ENCODE peak calls at places on chromosomes 2 and 18, in eight cellular contexts. T is mucosa of descending colon; Z is activated naive CD4-positive, alpha-beta T cell treated with anti-CD3 and anti-CD28 coated beads, Interleukin-2, amount 50 U/mL, for 72 hours; G is right lobe of liver; J is sciatic nerve; F is lower lobe of right lung; D is stimulated activated naive CD8-positive, alpha-beta T cell treated with anti-CD3 and anti-CD28 coated beads, Interleukin-15, amount 100 ng/mL, for 72 hours; N is HCT116. E is an unnamed sample.

GRCh38 chr2:199442173-199442572 is 15.6 kb downstream of the SATB2 start:
- ATAC-seq in T (peak), Z (no peak), G (no peak), J (no peak), F (no peak), D (no peak), N (no peak), E (no peak)

GRCh38 chr2:16175247-16175825 is 235.0 kb downstream of the MYCN start:
- ATAC-seq in T (no peak), Z (no peak), G (no peak), J (no peak), F (no peak), D (no peak), N (no peak), E (no peak)

GRCh38 chr18:63410792-63411191 is 11.5 kb downstream of the VPS4B start:
- ATAC-seq in T (peak), Z (peak), G (no peak), J (no peak), F (no peak), D (peak), N (no peak), E (no peak)

GRCh38 chr2:65232636-65233035 is 5.0 kb downstream of the ACTR2 start:
- ATAC-seq in T (no peak), Z (peak), G (no peak), J (no peak), F (peak), D (peak), N (no peak), E (no peak)

GRCh38 chr18:22230403-22231042 is 61.1 kb downstream of the GATA6 start:
- ATAC-seq in T (no peak), Z (no peak), G (no peak), J (no peak), F (no peak), D (no peak), N (no peak), E (no peak)

GRCh38 chr18:9016819-9017169 is 85.7 kb upstream of the NDUFV2 start:
- ATAC-seq in T (peak), Z (no peak), G (no peak), J (peak), F (peak), D (no peak), N (no peak), E (peak)

GRCh38 chr2:158600155-158600802 is 143.5 kb downstream of the PKP4 start:
- ATAC-seq in T (peak), Z (no peak), G (peak), J (peak), F (peak), D (no peak), N (no peak), E (peak)

GRCh38 chr2:231634412-231634811 is 41.7 kb downstream of the TEX44 start:
- ATAC-seq in T (peak), Z (no peak), G (no peak), J (no peak), F (peak), D (peak), N (peak), E (no peak)

GRCh38 chr2:198004173-198004572 is 199.8 kb downstream of the PLCL1 start:
- ATAC-seq in T (no peak), Z (peak), G (no peak), J (no peak), F (no peak), D (no peak), N (no peak), E (no peak)

GRCh38 chr2:173989160-173989885 is 24.1 kb upstream of the SP3 start:
- ATAC-seq in T (no peak), Z (no peak), G (no peak), J (peak), F (no peak), D (no peak), N (no peak), E (no peak)

GRCh38 chr2:46672752-46673151 is 193.4 kb downstream of the TMEM247 start:
- ATAC-seq in T (no peak), Z (no peak), G (no peak), J (no peak), F (no peak), D (no peak), N (no peak), E (no peak)

E was measured in gastroesophageal sphincter.